ENCODE peak calls at places on chromosomes 5 and 9, in six cellular contexts. J is K562; O is sigmoid colon; F is CD8-positive, alpha-beta T cell; C is effector memory CD4-positive, alpha-beta T cell; S is right cardiac atrium. G is an unnamed sample.

GRCh38 chr9:25677301-25678146 is 720 bp downstream of the TUSC1 start:
- DNase-seq in F (no peak), J (no peak), C (no peak), S (peak; percentile 95), O (peak; percentile 94), G (peak; percentile 96)

GRCh38 chr9:4277531-4277991 is 22.3 kb downstream of the GLIS3 start:
- DNase-seq in J (no peak), C (no peak), O (no peak), F (no peak), S (no peak), G (no peak)

GRCh38 chr9:81266674-81267073 is 422.7 kb downstream of the TLE1 start:
- DNase-seq in J (no peak), F (no peak), C (no peak), O (no peak), S (no peak), G (no peak)

GRCh38 chr9:134525841-134526797 is 115.5 kb upstream of the COL5A1 start:
- DNase-seq in O (no peak), J (no peak), C (no peak), F (no peak), S (peak; percentile 89), G (peak; percentile 79)

GRCh38 chr5:175214152-175214551 is 229.8 kb downstream of the DRD1 start:
- DNase-seq in S (no peak), J (no peak), F (no peak), C (no peak), O (no peak), G (no peak)

GRCh38 chr9:108844391-108844790 is 11.4 kb downstream of the ACTL7B start:
- DNase-seq in C (no peak), S (no peak), F (no peak), O (no peak), J (no peak), G (no peak)

GRCh38 chr5:23389543-23390215 is 117.7 kb upstream of the PRDM9 start:
- DNase-seq in F (no peak), J (no peak), C (no peak), O (no peak), S (no peak), G (no peak)

GRCh38 chr9:105608685-105609598 is 51.0 kb downstream of the FKTN start:
- DNase-seq in O (no peak), S (no peak), J (peak; percentile 50), F (no peak), C (no peak), G (no peak)

GRCh38 chr9:4558599-4558998 is 68.3 kb downstream of the SLC1A1 start:
- DNase-seq in C (no peak), F (no peak), S (no peak), O (no peak), J (no peak), G (no peak)

GRCh38 chr5:173736923-173737412 is 120.5 kb upstream of the BOD1 start:
- DNase-seq in O (no peak), F (no peak), S (no peak), C (no peak), J (peak; percentile 66), G (peak; percentile 84)

GRCh38 chr5:411728-412127 is 31.2 kb upstream of the EXOC3 start:
- DNase-seq in J (no peak), O (peak; percentile 42), S (no peak), F (no peak), C (no peak), G (peak; percentile 39)

GRCh38 chr5:169904568-169904967 is 75.7 kb downstream of the INSYN2B start:
- DNase-seq in F (no peak), O (no peak), J (no peak), S (no peak), C (no peak), G (no peak)

GRCh38 chr9:125904155-125904841 is 157.1 kb downstream of the PBX3 start:
- DNase-seq in O (no peak), S (no peak), J (no peak), C (no peak), F (no peak), G (no peak)

GRCh38 chr5:56415356-56415765 is 182.2 kb upstream of the ANKRD55 start:
- DNase-seq in O (peak; percentile 72), J (peak; percentile 56), F (no peak), C (no peak), S (peak; percentile 66), G (no peak)

GRCh38 chr9:113381909-113382411 is 5.2 kb upstream of the HDHD3 start:
- DNase-seq in S (no peak), O (no peak), C (no peak), F (no peak), J (no peak), G (no peak)

GRCh38 chr9:83327750-83328622 is 210.2 kb downstream of the FRMD3 start:
- DNase-seq in C (no peak), O (no peak), S (no peak), F (no peak), J (no peak), G (no peak)

GRCh38 chr5:56003633-56004032 is 8.9 kb upstream of the IL6ST start:
- DNase-seq in J (no peak), O (no peak), C (no peak), F (no peak), S (no peak), G (no peak)

GRCh38 chr5:38866362-38867070 is 20.7 kb downstream of the OSMR start:
- DNase-seq in C (no peak), O (no peak), J (no peak), F (no peak), S (no peak), G (no peak)

GRCh38 chr5:149563461-149563860 is 12.2 kb upstream of the CSNK1A1 start:
- DNase-seq in J (no peak), C (no peak), F (no peak), S (no peak), O (no peak), G (no peak)

GRCh38 chr9:79382468-79382867 is 189.3 kb upstream of the TLE4 start:
- DNase-seq in O (no peak), C (no peak), S (no peak), F (no peak), J (no peak), G (no peak)

GRCh38 chr5:53037141-53037859 is 48.1 kb downstream of the ITGA2 start:
- DNase-seq in F (no peak), O (no peak), C (no peak), J (no peak), S (no peak), G (no peak)

DNA sequence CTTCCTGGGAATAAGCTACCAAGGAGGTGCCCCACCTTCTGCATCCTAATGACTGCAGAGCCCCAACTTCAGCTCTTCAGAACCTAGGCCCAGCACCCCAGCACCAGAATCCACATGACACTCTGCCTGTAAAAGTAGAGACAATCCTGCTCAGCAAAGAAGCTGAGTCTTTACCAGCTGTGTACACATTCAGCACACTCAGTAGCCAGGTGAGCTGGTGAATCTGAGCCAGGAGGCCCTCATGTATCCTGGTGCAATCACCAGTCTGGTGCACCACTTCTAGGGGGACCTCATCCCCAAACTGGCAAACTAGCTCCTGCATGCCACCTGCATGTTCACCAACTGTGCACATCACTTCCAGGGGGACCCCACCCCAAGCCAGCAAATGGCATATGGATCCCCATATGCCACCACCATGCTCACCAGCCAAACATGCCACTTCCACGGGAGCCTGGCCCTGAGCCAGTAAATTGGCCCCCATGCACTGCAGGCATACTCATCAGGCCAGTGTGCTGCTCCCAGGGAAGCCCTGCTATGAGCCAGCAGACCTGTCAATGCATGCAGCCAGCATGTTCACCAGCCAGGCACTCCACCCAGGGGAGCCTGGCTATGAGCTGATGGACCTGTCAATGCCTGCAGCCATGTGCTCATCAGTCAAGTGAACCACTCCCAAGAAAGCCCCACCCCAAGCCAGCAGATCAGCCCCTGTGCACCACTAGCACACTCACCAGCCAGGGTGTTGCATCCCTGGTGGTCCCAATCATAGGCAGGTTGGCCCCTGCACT is 15.6 kb upstream of the BTNL9 start:
- DNase-seq in C (no peak), O (no peak), S (no peak), F (no peak), J (no peak), G (peak; percentile 31)
- H3K9me3 ChIP-seq in C (no peaks in the 10 kb centered on the region), O (peaks cover 12% of the 10 kb centered on the region), S (no peaks in the 10 kb centered on the region), F (peaks cover 4% of the 10 kb centered on the region), J (peaks cover 6% of the 10 kb centered on the region), G (peaks cover 3% of the 10 kb centered on the region)

GRCh38 chr9:138117101-138117750 is 239.6 kb downstream of the CACNA1B start:
- DNase-seq in C (no peak), S (no peak), F (no peak), J (no peak), O (no peak), G (peak; percentile 42)

GRCh38 chr9:138120072-138120471 is 242.5 kb downstream of the CACNA1B start:
- DNase-seq in O (no peak), F (no peak), J (no peak), S (peak; percentile 50), C (no peak), G (peak; percentile 64)

GRCh38 chr9:138117836-138118235 is 240.3 kb downstream of the CACNA1B start:
- DNase-seq in F (no peak), J (no peak), S (peak; percentile 16), C (no peak), O (no peak), G (peak; percentile 16)

GRCh38 chr9:138119202-138120027 is 241.8 kb downstream of the CACNA1B start:
- DNase-seq in C (no peak), F (no peak), O (no peak), S (peak; percentile 16), J (no peak), G (peak; percentile 51)

DNA sequence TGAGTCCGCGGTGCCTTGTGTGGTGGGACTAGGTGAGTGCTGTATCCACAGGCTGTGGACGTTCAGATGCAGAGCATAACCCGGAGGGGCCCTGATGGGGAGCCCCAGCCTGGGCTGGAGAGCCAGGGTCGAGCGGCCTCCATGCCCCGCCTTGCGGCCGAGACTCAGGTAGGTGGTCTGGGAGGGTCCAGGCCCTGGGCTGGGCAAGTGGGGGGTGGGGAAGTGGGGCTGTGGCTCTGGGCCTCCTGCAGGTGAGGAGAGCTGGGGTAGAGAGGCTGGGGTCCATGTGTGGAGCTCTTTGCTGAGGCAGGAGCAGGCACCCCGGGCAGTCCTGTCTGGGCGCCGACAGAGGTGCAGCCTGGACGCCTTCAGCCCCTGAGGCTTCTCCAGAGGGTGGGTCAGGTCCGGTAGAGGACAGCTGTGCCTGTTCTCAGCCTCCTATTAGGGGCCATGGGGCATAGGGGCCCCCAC is 241.1 kb downstream of the CACNA1B start:
- DNase-seq in S (no peak), C (no peak), F (no peak), O (no peak), J (no peak), G (peak; percentile 57)
- H3K9me3 ChIP-seq in S (no peaks in the 10 kb centered on the region), C (no peaks in the 10 kb centered on the region), F (no peaks in the 10 kb centered on the region), O (no peaks in the 10 kb centered on the region), J (no peaks in the 10 kb centered on the region), G (no peaks in the 10 kb centered on the region)

GRCh38 chr5:150895431-150896428 is 9.1 kb downstream of the ZNF300 start:
- DNase-seq in F (no peak), S (no peak), J (no peak), O (no peak), C (no peak), G (no peak)
- H3K9me3 ChIP-seq in F (peaks cover 55% of the 10 kb centered on the region), S (peaks cover 14% of the 10 kb centered on the region), J (peaks cover 29% of the 10 kb centered on the region), O (peaks cover 81% of the 10 kb centered on the region), C (peaks cover 34% of the 10 kb centered on the region), G (peaks cover 81% of the 10 kb centered on the region)

DNA sequence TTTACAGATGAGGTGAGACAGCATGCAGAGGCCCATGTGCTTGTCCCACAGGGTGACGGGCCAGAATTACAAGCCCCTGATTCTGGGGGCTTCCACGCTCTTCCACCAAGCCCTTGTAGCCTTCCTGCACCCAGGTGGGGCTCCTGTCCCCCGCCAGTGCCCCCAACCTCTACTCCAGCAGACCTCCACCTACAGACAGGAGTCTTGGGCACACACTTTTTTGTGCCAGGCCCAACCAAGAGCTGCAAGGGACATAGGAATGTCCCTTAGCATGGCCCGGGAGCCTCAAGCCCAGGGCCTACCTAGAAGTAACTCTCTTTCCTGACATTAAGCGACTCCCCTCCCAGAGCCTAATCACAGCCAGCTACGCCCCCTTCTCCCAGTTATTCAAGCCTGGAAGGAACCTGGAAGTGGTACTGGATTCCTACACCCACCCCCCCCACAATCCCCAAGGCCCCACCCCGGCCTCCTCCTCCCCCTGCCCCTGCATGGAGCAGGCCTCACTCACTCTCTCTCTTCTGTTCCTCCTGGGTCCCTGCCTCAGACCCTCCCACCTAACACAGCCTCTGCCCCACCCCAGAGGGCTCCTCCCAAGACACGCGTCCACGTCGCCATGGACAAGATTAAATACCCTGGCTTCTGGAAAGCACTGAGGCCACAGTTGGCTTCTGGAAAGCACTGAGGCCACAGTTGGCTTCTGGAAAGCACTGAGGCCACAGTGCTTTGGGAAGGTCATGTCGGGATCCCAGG is 30.5 kb downstream of the ADAMTS2 start:
- DNase-seq in F (no peak), J (no peak), C (no peak), O (peak; percentile 67), S (peak; percentile 82), G (peak; percentile 63)
- H3K9me3 ChIP-seq in F (no peaks in the 10 kb centered on the region), J (no peaks in the 10 kb centered on the region), C (no peaks in the 10 kb centered on the region), O (no peaks in the 10 kb centered on the region), S (no peaks in the 10 kb centered on the region), G (no peaks in the 10 kb centered on the region)

G was measured in kidney.